ENCODE peak calls at places on chromosomes 4 and X, in ten cellular contexts. X, L, T, A, J, N, Y, R, O and M are unnamed samples.

GRCh38 chrX:78979789-78980464 is 34.7 kb downstream of the P2RY10 start:
- DNase-seq in R (no peak), T (no peak), N (no peak), Y (no peak), O (no peak), A (no peak), L (no peak), J (peak), X (no peak), M (no peak)

GRCh38 chr4:68062501-68062900 is 67.2 kb downstream of the TMPRSS11F start:
- DNase-seq in N (no peak), X (no peak), L (no peak), O (no peak), Y (no peak), A (no peak), T (peak), J (no peak), R (no peak), M (no peak)

GRCh38 chr4:6198768-6199343 is 1.5 kb downstream of the JAKMIP1 start:
- DNase-seq in O (no peak), X (no peak), L (peak), R (peak), A (no peak), Y (no peak), J (no peak), T (no peak), N (peak), M (no peak)

GRCh38 chr4:72677265-72677664 is 108.2 kb upstream of the ADAMTS3 start:
- DNase-seq in L (no peak), Y (no peak), J (no peak), N (no peak), A (no peak), X (no peak), O (no peak), T (no peak), R (no peak), M (no peak)

GRCh38 chrX:49042581-49043219 is 457 bp downstream of the TFE3 start:
- DNase-seq in Y (no peak), N (peak), T (peak), L (no peak), O (no peak), X (no peak), A (no peak), R (no peak), J (peak), M (no peak)

GRCh38 chr4:125520258-125520990 is 205.7 kb downstream of the FAT4 start:
- DNase-seq in R (no peak), J (peak), T (no peak), L (no peak), X (no peak), O (no peak), A (no peak), Y (no peak), N (no peak), M (no peak)

GRCh38 chr4:182143822-182144620 is 99.2 kb upstream of the TENM3 start:
- DNase-seq in Y (no peak), X (peak), T (no peak), N (no peak), O (peak), A (no peak), L (peak), R (no peak), J (peak), M (peak)

GRCh38 chrX:104113237-104113965 is 1.1 kb downstream of the ZCCHC18 start:
- DNase-seq in L (peak), X (peak), O (peak), R (peak), J (peak), A (peak), Y (peak), T (peak), N (peak), M (peak)

GRCh38 chr4:100494166-100494565 is 23.7 kb downstream of the EMCN start:
- DNase-seq in R (no peak), L (no peak), X (no peak), T (no peak), N (no peak), A (no peak), Y (no peak), J (peak), O (no peak), M (no peak)

GRCh38 chrX:103658681-103659433 is 27.6 kb downstream of the MORF4L2 start:
- DNase-seq in N (no peak), R (no peak), L (no peak), Y (no peak), T (no peak), X (no peak), J (no peak), A (no peak), O (no peak), M (no peak)

GRCh38 chrX:146707781-146708180 is 101.8 kb upstream of the CXorf51B start:
- DNase-seq in X (no peak), O (no peak), N (no peak), R (no peak), A (no peak), Y (no peak), T (no peak), L (no peak), J (no peak), M (no peak)

GRCh38 chrX:13803116-13803515 is 13.8 kb downstream of the GPM6B start:
- DNase-seq in X (no peak), T (no peak), L (no peak), N (no peak), R (no peak), J (no peak), O (no peak), Y (no peak), A (no peak), M (no peak)

GRCh38 chrX:97563531-97564133 is 679.9 kb downstream of the RPA4 start:
- DNase-seq in R (peak), J (peak), T (peak), Y (peak), X (peak), L (no peak), A (peak), N (peak), O (peak), M (peak)

GRCh38 chrX:46398874-46399273 is 146.3 kb downstream of the ZNF674 start:
- DNase-seq in X (no peak), J (no peak), Y (no peak), N (no peak), A (no peak), T (no peak), O (no peak), L (no peak), R (no peak), M (no peak)